ENCODE peak calls at places on chromosomes 6 and 20, in six cellular contexts. B, A, J, N, I and M are unnamed samples.

GRCh38 chr20:22430154-22430745 is 154.1 kb downstream of the FOXA2 start:
- DNase-seq in B (no peak), A (no peak), J (no peak), N (no peak), I (no peak), M (no peak)

GRCh38 chr20:34546751-34547181 is 11.8 kb upstream of the MAP1LC3A start:
- DNase-seq in B (no peak), A (no peak), J (no peak), N (peak), I (no peak), M (no peak)

GRCh38 chr20:61433816-61434215 is 181.8 kb downstream of the CDH4 start:
- DNase-seq in B (no peak), A (no peak), J (no peak), N (no peak), I (no peak), M (no peak)

GRCh38 chr6:52591832-52592231 is 15.0 kb upstream of the TRAM2 start:
- DNase-seq in B (no peak), A (no peak), J (no peak), N (no peak), I (no peak), M (no peak)

GRCh38 chr6:16639689-16640480 is 121.4 kb downstream of the ATXN1 start:
- DNase-seq in B (no peak), A (peak), J (no peak), N (no peak), I (no peak), M (peak)

GRCh38 chr6:56719310-56719709 is 76.6 kb upstream of the DST start:
- DNase-seq in B (no peak), A (peak), J (no peak), N (no peak), I (no peak), M (no peak)

GRCh38 chr6:156029296-156029985 is 573.8 kb upstream of the NOX3 start:
- DNase-seq in B (no peak), A (no peak), J (no peak), N (no peak), I (no peak), M (no peak)

GRCh38 chr20:39888310-39888709 is 800.7 kb downstream of the MAFB start:
- DNase-seq in B (no peak), A (no peak), J (no peak), N (no peak), I (no peak), M (no peak)

GRCh38 chr20:41091926-41092325 is 45.4 kb upstream of the PLCG1 start:
- DNase-seq in B (no peak), A (no peak), J (no peak), N (no peak), I (no peak), M (no peak)